ENCODE peak calls at places on chromosome 17, in six cellular contexts. T, Q, V, L, R and I are unnamed samples.

GRCh38 chr17:8056976-8057625 is 18.2 kb downstream of the ALOX15B start:
- DNase-seq in T (no peak), Q (no peak), V (no peak), L (no peak), R (no peak), I (no peak)

GRCh38 chr17:28843810-28844137 is 1.2 kb upstream of the FAM222B start:
- DNase-seq in T (no peak), Q (no peak), V (no peak), L (no peak), R (no peak), I (no peak)

GRCh38 chr17:78075545-78075944 is 53.0 kb downstream of the TMC6 start:
- DNase-seq in T (no peak), Q (no peak), V (no peak), L (no peak), R (no peak), I (no peak)

GRCh38 chr17:38565853-38566665 is 39.7 kb downstream of the SRCIN1 start:
- DNase-seq in T (no peak), Q (no peak), V (no peak), L (no peak), R (no peak), I (no peak)

GRCh38 chr17:58702708-58703107 is 10.3 kb downstream of the RAD51C start:
- DNase-seq in T (no peak), Q (no peak), V (no peak), L (no peak), R (no peak), I (no peak)

GRCh38 chr17:66971249-66971648 is 6.7 kb downstream of the CACNG4 start:
- DNase-seq in T (no peak), Q (no peak), V (no peak), L (no peak), R (no peak), I (no peak)

GRCh38 chr17:50872710-50873424 is 6.7 kb upstream of the TOB1 start:
- DNase-seq in T (peak), Q (no peak), V (peak), L (no peak), R (peak), I (no peak)

GRCh38 chr17:77782611-77783010 is 175.9 kb upstream of the TNRC6C start:
- DNase-seq in T (no peak), Q (no peak), V (peak), L (no peak), R (no peak), I (no peak)

GRCh38 chr17:6374761-6375312 is 60.1 kb downstream of the AIPL1 start:
- DNase-seq in T (no peak), Q (no peak), V (no peak), L (peak), R (peak), I (no peak)

GRCh38 chr17:16455997-16456769 is 35.8 kb downstream of the LRRC75A start:
- DNase-seq in T (no peak), Q (no peak), V (no peak), L (no peak), R (no peak), I (no peak)

GRCh38 chr17:49015924-49016774 is 19.0 kb downstream of the IGF2BP1 start:
- DNase-seq in T (no peak), Q (no peak), V (no peak), L (no peak), R (peak), I (no peak)

GRCh38 chr17:82871776-82872561 is 32.1 kb upstream of the ZNF750 start:
- DNase-seq in T (no peak), Q (no peak), V (peak), L (no peak), R (no peak), I (no peak)

GRCh38 chr17:3685174-3685812 is 10.7 kb downstream of the P2RX5 start:
- DNase-seq in T (no peak), Q (no peak), V (no peak), L (no peak), R (no peak), I (no peak)

GRCh38 chr17:50043290-50044148 is 12.4 kb upstream of the ITGA3 start:
- DNase-seq in T (no peak), Q (no peak), V (peak), L (no peak), R (peak), I (no peak)

GRCh38 chr17:40456396-40456951 is 13.2 kb downstream of the IGFBP4 start:
- DNase-seq in T (no peak), Q (no peak), V (no peak), L (no peak), R (no peak), I (peak)

GRCh38 chr17:61389670-61390478 is 9.8 kb upstream of the TBX2 start:
- DNase-seq in T (no peak), Q (no peak), V (peak), L (no peak), R (no peak), I (no peak)

GRCh38 chr17:45733781-45734180 is 50.3 kb upstream of the CRHR1 start:
- DNase-seq in T (no peak), Q (no peak), V (no peak), L (no peak), R (no peak), I (no peak)

GRCh38 chr17:18916816-18917496 is 35.0 kb upstream of the SLC5A10 start:
- DNase-seq in T (no peak), Q (no peak), V (no peak), L (no peak), R (peak), I (no peak)

GRCh38 chr17:3959295-3959899 is 4.8 kb downstream of the ATP2A3 start:
- DNase-seq in T (no peak), Q (no peak), V (no peak), L (no peak), R (peak), I (no peak)

GRCh38 chr17:17408236-17408794 is 68.5 kb upstream of the MED9 start:
- DNase-seq in T (no peak), Q (no peak), V (peak), L (no peak), R (no peak), I (no peak)

GRCh38 chr17:48515925-48516900 is 14.6 kb downstream of the HOXB1 start:
- DNase-seq in T (no peak), Q (no peak), V (no peak), L (no peak), R (no peak), I (no peak)

GRCh38 chr17:32882734-32883133 is 5.8 kb upstream of the MYO1D start:
- DNase-seq in T (no peak), Q (no peak), V (no peak), L (no peak), R (no peak), I (no peak)

GRCh38 chr17:66777689-66778225 is 57.2 kb upstream of the CACNG5 start:
- DNase-seq in T (no peak), Q (no peak), V (no peak), L (no peak), R (no peak), I (no peak)

GRCh38 chr17:68431661-68432071 is 25.6 kb downstream of the WIPI1 start:
- DNase-seq in T (peak), Q (no peak), V (no peak), L (peak), R (peak), I (no peak)

GRCh38 chr17:65537845-65538678 is 23.4 kb downstream of the AXIN2 start:
- DNase-seq in T (peak), Q (no peak), V (no peak), L (no peak), R (no peak), I (no peak)

GRCh38 chr17:81869221-81870154 is 1.6 kb downstream of the ARHGDIA start:
- DNase-seq in T (no peak), Q (peak), V (no peak), L (no peak), R (no peak), I (peak)